ENCODE peak calls at places on chromosomes 11 and 22, in four cellular contexts. Y is GM23338, Q is hepatocyte, O is neural progenitor cell. C is an unnamed sample. For H3K36me3, the result is how much of the 10 kb centered on the place peaks cover.

GRCh38 chr11:19349340-19350025 is 108.7 kb upstream of the E2F8 start:
- DNase-seq in Y (no peak), Q (no peak), O (no peak), C (no peak)

GRCh38 chr22:37304595-37305343 is 22.5 kb downstream of the CYTH4 start:
- DNase-seq in Y (peak), Q (no peak), O (peak), C (peak)

GRCh38 chr11:75578977-75579376 is 16.9 kb downstream of the SERPINH1 start:
- DNase-seq in Y (no peak), Q (no peak), O (no peak), C (no peak)

GRCh38 chr22:18077639-18078328 is at the start of gene PEX26:
- DNase-seq in Y (peak), Q (peak), O (peak), C (peak)

GRCh38 chr22:22578702-22579424 is 19.8 kb upstream of the PRAME start:
- DNase-seq in Y (no peak), Q (peak), O (no peak), C (no peak)

GRCh38 chr11:117907276-117908110 is 21.7 kb downstream of the TMPRSS13 start:
- DNase-seq in Y (peak), Q (peak), O (peak), C (peak)

GRCh38 chr11:59560702-59561469 is 49.5 kb downstream of the OR4D9 start:
- DNase-seq in Y (peak), Q (peak), O (peak), C (peak)

GRCh38 chr11:67649634-67650540 is 643 bp downstream of the ACY3 start:
- DNase-seq in Y (no peak), Q (no peak), O (no peak), C (no peak)

GRCh38 chr11:70271635-70271953 is 1.1 kb downstream of the PPFIA1 start:
- DNase-seq in Y (no peak), Q (no peak), O (no peak), C (no peak)

GRCh38 chr11:87351671-87352070 is 313.9 kb downstream of the TMEM135 start:
- DNase-seq in Y (no peak), Q (no peak), O (no peak), C (no peak)

GRCh38 chr22:31230155-31230870 is 18.2 kb downstream of the LIMK2 start:
- DNase-seq in Y (no peak), Q (no peak), O (no peak), C (no peak)

GRCh38 chr11:85970593-85970992 is 98.3 kb downstream of the PICALM start:
- DNase-seq in Y (no peak), Q (no peak), O (no peak), C (no peak)
- H3K36me3 ChIP-seq in Y (under half), Q (under half), O (under half), C (under half)

DNA sequence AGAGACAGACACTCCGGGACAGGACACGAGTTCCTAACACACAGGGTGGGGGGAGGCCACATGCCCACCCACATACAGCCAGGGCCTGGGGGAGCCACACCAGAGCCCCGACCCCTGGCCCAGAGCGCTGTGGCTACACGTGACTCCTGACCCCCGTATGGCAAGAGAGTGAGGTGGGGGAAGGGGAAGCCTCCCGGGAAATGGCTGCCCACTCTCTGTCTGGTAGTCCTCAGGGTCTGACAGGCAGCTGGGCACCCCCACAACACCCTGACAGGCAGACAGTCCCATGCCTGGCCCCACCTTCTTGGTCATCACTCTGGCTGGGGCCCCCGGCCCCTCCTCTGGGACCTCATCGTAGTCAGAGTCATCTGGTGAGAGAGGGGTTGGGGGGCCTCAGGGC is 38.7 kb upstream of the PDE2A start:
- DNase-seq in Y (no peak), Q (no peak), O (no peak), C (no peak)
- H3K36me3 ChIP-seq in Y (under half), Q (under half), O (under half), C (under half)

GRCh38 chr11:20415432-20415831 is 27.9 kb downstream of the PRMT3 start:
- DNase-seq in Y (no peak), Q (no peak), O (no peak), C (no peak)
- H3K36me3 ChIP-seq in Y (under half), Q (under half), O (under half), C (under half)

GRCh38 chr11:71441251-71441650 is 6.9 kb downstream of the DHCR7 start:
- DNase-seq in Y (no peak), Q (no peak), O (no peak), C (no peak)
- H3K36me3 ChIP-seq in Y (half or more), Q (under half), O (under half), C (half or more)

GRCh38 chr11:102395720-102396358 is 48.8 kb downstream of the BIRC2 start:
- DNase-seq in Y (no peak), Q (no peak), O (no peak), C (no peak)
- H3K36me3 ChIP-seq in Y (under half), Q (under half), O (under half), C (under half)

GRCh38 chr11:406796-407650 is 7.8 kb downstream of the SIGIRR start:
- DNase-seq in Y (peak), Q (peak), O (peak), C (peak)
- H3K36me3 ChIP-seq in Y (under half), Q (under half), O (under half), C (under half)

GRCh38 chr11:45459501-45459900 is 173.4 kb upstream of the SYT13 start:
- DNase-seq in Y (no peak), Q (no peak), O (no peak), C (no peak)
- H3K36me3 ChIP-seq in Y (under half), Q (under half), O (under half), C (under half)

GRCh38 chr11:110467556-110467955 is 37.8 kb downstream of the FDX1 start:
- DNase-seq in Y (peak), Q (no peak), O (no peak), C (peak)
- H3K36me3 ChIP-seq in Y (under half), Q (under half), O (under half), C (under half)

GRCh38 chr11:120462825-120463224 is 48.7 kb upstream of the GRIK4 start:
- DNase-seq in Y (no peak), Q (no peak), O (no peak), C (no peak)
- H3K36me3 ChIP-seq in Y (under half), Q (under half), O (under half), C (under half)

GRCh38 chr22:42844756-42845155 is 12.3 kb downstream of the ARFGAP3 start:
- DNase-seq in Y (no peak), Q (no peak), O (no peak), C (no peak)
- H3K36me3 ChIP-seq in Y (under half), Q (under half), O (under half), C (under half)